ENCODE peak calls at places on chromosomes 16 and 17, in five cellular contexts. X is K562, O is HCT116, T is stomach, Y is suprapubic skin. P is an unnamed sample.

GRCh38 chr16:56422896-56423441 is 2.4 kb downstream of the AMFR start:
- DNase-seq in Y (no peak), T (no peak), O (no peak), X (no peak), P (no peak)

GRCh38 chr16:7629571-7629970 is 296.9 kb downstream of the RBFOX1 start:
- DNase-seq in T (no peak), Y (no peak), X (no peak), O (no peak), P (no peak)

GRCh38 chr16:57349212-57350031 is 9.2 kb upstream of the CCL22 start:
- DNase-seq in O (no peak), X (no peak), T (no peak), Y (no peak), P (no peak)

GRCh38 chr16:66416981-66417700 is 10.0 kb upstream of the BEAN1 start:
- DNase-seq in X (no peak), O (no peak), Y (no peak), T (no peak), P (no peak)

GRCh38 chr16:88999457-89000206 is 22.6 kb upstream of the CBFA2T3 start:
- DNase-seq in O (no peak), T (no peak), Y (no peak), X (peak; percentile 79), P (no peak)

GRCh38 chr17:27294689-27295630 is 1.0 kb downstream of the WSB1 start:
- DNase-seq in X (peak; percentile 42), O (peak; percentile 24), Y (peak; percentile 87), T (peak; percentile 61), P (peak; percentile 79)

GRCh38 chr17:74380086-74380958 is 13.0 kb downstream of the GPR142 start:
- DNase-seq in T (peak; percentile 70), X (no peak), Y (no peak), O (peak; percentile 54), P (peak; percentile 44)

GRCh38 chr16:49698931-49699715 is 156.8 kb downstream of the ZNF423 start:
- DNase-seq in Y (no peak), T (no peak), O (no peak), X (no peak), P (no peak)

GRCh38 chr17:34068506-34069035 is 186.5 kb upstream of the CCL2 start:
- DNase-seq in T (no peak), O (no peak), X (no peak), Y (no peak), P (no peak)

GRCh38 chr17:64380985-64381384 is 9.7 kb downstream of the PECAM1 start:
- DNase-seq in T (no peak), Y (no peak), X (no peak), O (no peak), P (no peak)
- TF ChIP-seq POLR2AphosphoS5 in T (no peak), Y (no peak), X (no peak), O (no peak), P (no peak)

DNA sequence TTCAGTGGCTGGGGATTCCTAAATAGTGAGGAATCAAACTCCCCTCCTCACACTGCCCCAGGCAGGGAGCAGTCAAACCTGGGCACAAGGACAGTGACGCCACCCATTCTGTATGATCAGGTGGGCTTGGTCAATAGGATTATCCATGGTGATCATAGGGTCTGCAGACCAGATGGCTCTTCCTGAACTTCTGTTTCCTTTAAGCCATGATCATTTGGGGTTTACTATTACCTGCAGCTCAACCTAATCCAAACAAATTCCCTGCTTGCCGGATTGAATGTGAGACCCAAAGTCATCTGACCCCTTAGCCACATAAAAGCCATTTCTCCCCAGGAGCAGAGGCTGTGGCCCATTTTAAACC is 54.3 kb downstream of the PLXDC1 start:
- DNase-seq in T (no peak), Y (no peak), O (no peak), X (no peak), P (no peak)
- H3K4me1 ChIP-seq in T (peaks cover 54% of the 10 kb centered on the region), Y (peaks cover 24% of the 10 kb centered on the region), O (no peaks in the 10 kb centered on the region), X (no peaks in the 10 kb centered on the region), P (no peaks in the 10 kb centered on the region)

GRCh38 chr17:78176548-78177025 is 8.2 kb downstream of the SYNGR2 start:
- DNase-seq in T (peak; percentile 84), X (peak; percentile 71), O (no peak), Y (no peak), P (peak; percentile 73)
- H3K27ac ChIP-seq in T (no peak overlapping the region), X (peak overlapping the region; percentile 31), O (peak overlapping the region; percentile 20), Y (no peak overlapping the region), P (peak overlapping the region; percentile 23)

GRCh38 chr16:75306102-75306762 is 54.8 kb upstream of the BCAR1 start:
- DNase-seq in T (peak; percentile 32), O (peak; percentile 49), X (no peak), Y (no peak), P (peak; percentile 10)
- TF ChIP-seq POLR2AphosphoS5 in T (peak; percentile 65), O (no peak), X (no peak), Y (no peak), P (no peak)

GRCh38 chr17:64148699-64149098 is 18.8 kb upstream of the ERN1 start:
- DNase-seq in O (no peak), Y (no peak), T (peak; percentile 41), X (no peak), P (no peak)

GRCh38 chr17:64151016-64151368 is 21.0 kb upstream of the ERN1 start:
- DNase-seq in Y (no peak), T (no peak), O (no peak), X (no peak), P (no peak)

GRCh38 chr17:64149196-64149595 is 19.3 kb upstream of the ERN1 start:
- DNase-seq in T (no peak), O (no peak), Y (no peak), X (no peak), P (no peak)

GRCh38 chr17:64152428-64153125 is 22.6 kb upstream of the ERN1 start:
- DNase-seq in Y (no peak), T (no peak), X (peak; percentile 44), O (no peak), P (no peak)

GRCh38 chr17:64150237-64151015 is 20.5 kb upstream of the ERN1 start:
- DNase-seq in X (no peak), T (peak; percentile 77), Y (no peak), O (no peak), P (no peak)
- H3K4me1 ChIP-seq in X (peaks cover 20% of the 10 kb centered on the region), T (peaks cover 57% of the 10 kb centered on the region), Y (peaks cover 34% of the 10 kb centered on the region), O (peaks cover 4% of the 10 kb centered on the region), P (peaks cover 3% of the 10 kb centered on the region)

GRCh38 chr17:787641-788221 is 5.6 kb downstream of the MRM3 start:
- DNase-seq in O (no peak), T (peak; percentile 69), Y (no peak), X (no peak), P (no peak)

GRCh38 chr17:784143-784542 is 2.0 kb downstream of the MRM3 start:
- DNase-seq in T (no peak), O (no peak), X (no peak), Y (no peak), P (no peak)

GRCh38 chr17:778096-778495 is 4.0 kb downstream of the GLOD4 start:
- DNase-seq in X (no peak), Y (peak; percentile 56), O (no peak), T (no peak), P (no peak)

DNA sequence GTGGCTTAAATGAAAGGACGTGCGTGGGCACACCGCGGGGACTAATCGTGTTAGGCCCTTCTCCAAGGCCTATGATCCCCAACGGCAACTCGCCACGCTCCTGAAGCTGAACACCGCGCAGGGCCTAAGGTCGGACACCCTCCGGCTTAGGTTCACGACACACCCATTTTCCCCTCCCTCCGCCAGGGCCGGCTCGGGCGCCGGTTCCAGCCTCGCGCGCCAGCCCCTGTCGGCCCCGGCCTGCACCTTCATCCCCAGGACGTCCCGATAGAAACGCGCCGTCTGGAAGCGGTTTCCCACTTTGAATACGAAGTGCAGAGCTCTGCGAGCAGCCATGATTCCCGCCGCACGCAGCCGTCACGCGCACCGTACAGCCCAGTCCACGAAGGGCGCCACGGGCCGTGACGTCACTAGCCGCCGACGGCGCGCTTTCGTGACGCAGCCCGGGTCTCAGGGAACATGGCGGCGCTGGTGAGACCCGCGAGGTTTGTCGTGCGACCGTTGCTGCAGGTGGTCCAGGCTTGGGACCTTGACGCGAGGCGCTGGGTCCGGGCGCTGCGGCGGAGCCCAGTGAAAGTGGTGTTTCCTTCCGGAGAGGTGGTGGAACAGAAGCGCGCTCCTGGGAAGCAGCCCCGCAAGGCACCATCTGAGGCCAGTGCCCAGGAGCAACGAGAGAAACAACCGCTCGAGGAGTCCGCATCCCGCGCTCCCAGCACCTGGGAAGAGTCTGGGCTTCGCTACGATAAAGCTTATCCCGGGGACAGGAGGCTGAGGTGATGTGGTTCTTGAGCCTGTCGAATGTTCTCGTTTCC is at the start of the genes GLOD4 and MRM3:
- DNase-seq in Y (peak; percentile 97), X (peak; percentile 87), T (peak; percentile 97), O (peak; percentile 70), P (peak; percentile 90)
- H3K27ac ChIP-seq in Y (peak within 1 kb of the TSS; percentile 88), X (peak within 1 kb of the TSS; percentile 87), T (peak within 1 kb of the TSS; percentile 83), O (peak within 1 kb of the TSS; percentile 69), P (peak within 1 kb of the TSS; percentile 78)